ENCODE peak calls at places on chromosomes 13 and 19, in seven cellular contexts. One of them, this sample, is unnamed.

GRCh38 chr13:97043302-97043701 is 49.0 kb upstream of the OXGR1 start:
- DNase-seq in GM23338: no peak
- DNase-seq in transverse colon: no peak
- DNase-seq in upper lobe of left lung: no peak
- DNase-seq in stomach: no peak
- DNase-seq in HCT116: no peak
- DNase-seq in HL-60: no peak
- DNase-seq in this sample: no peak

GRCh38 chr13:27341616-27342015 is 71.0 kb downstream of the RASL11A start:
- DNase-seq in HL-60: no peak
- DNase-seq in stomach: no peak
- DNase-seq in GM23338: peak
- DNase-seq in transverse colon: no peak
- DNase-seq in upper lobe of left lung: no peak
- DNase-seq in HCT116: no peak
- DNase-seq in this sample: no peak

GRCh38 chr13:103525530-103525929 is 459.3 kb upstream of the SLC10A2 start:
- DNase-seq in HCT116: no peak
- DNase-seq in stomach: no peak
- DNase-seq in HL-60: no peak
- DNase-seq in GM23338: no peak
- DNase-seq in upper lobe of left lung: no peak
- DNase-seq in transverse colon: no peak
- DNase-seq in this sample: no peak

GRCh38 chr13:111049791-111050538 is 65.1 kb upstream of the ARHGEF7 start:
- DNase-seq in upper lobe of left lung: no peak
- DNase-seq in GM23338: peak
- DNase-seq in HL-60: no peak
- DNase-seq in stomach: peak
- DNase-seq in HCT116: no peak
- DNase-seq in transverse colon: no peak
- DNase-seq in this sample: no peak

GRCh38 chr13:30466358-30466714 is 600 bp upstream of the HMGB1 start:
- DNase-seq in GM23338: peak
- DNase-seq in HCT116: no peak
- DNase-seq in upper lobe of left lung: no peak
- DNase-seq in HL-60: no peak
- DNase-seq in stomach: no peak
- DNase-seq in transverse colon: no peak
- DNase-seq in this sample: no peak

GRCh38 chr13:109783815-109784589 is 2.4 kb downstream of the IRS2 start:
- DNase-seq in upper lobe of left lung: no peak
- DNase-seq in HCT116: no peak
- DNase-seq in transverse colon: no peak
- DNase-seq in HL-60: no peak
- DNase-seq in GM23338: peak
- DNase-seq in stomach: no peak
- DNase-seq in this sample: no peak

GRCh38 chr13:73336789-73337188 is 278.0 kb downstream of the KLF5 start:
- DNase-seq in stomach: peak
- DNase-seq in HCT116: no peak
- DNase-seq in HL-60: no peak
- DNase-seq in transverse colon: no peak
- DNase-seq in GM23338: peak
- DNase-seq in upper lobe of left lung: no peak
- DNase-seq in this sample: no peak

GRCh38 chr19:4403005-4403761 is 743 bp downstream of the CHAF1A start:
- DNase-seq in GM23338: peak
- DNase-seq in HCT116: no peak
- DNase-seq in HL-60: no peak
- DNase-seq in upper lobe of left lung: no peak
- DNase-seq in transverse colon: no peak
- DNase-seq in stomach: no peak
- DNase-seq in this sample: no peak

GRCh38 chr13:91544723-91545122 is 146.3 kb downstream of the GPC5 start:
- DNase-seq in stomach: no peak
- DNase-seq in GM23338: peak
- DNase-seq in transverse colon: no peak
- DNase-seq in upper lobe of left lung: no peak
- DNase-seq in HCT116: no peak
- DNase-seq in HL-60: peak
- DNase-seq in this sample: no peak

GRCh38 chr19:5078666-5079409 is 109.9 kb downstream of the KDM4B start:
- DNase-seq in HCT116: no peak
- DNase-seq in GM23338: no peak
- DNase-seq in upper lobe of left lung: no peak
- DNase-seq in HL-60: no peak
- DNase-seq in transverse colon: no peak
- DNase-seq in stomach: no peak
- DNase-seq in this sample: no peak

GRCh38 chr19:18049390-18049789 is 37.3 kb downstream of the IL12RB1 start:
- DNase-seq in GM23338: no peak
- DNase-seq in transverse colon: peak
- DNase-seq in upper lobe of left lung: peak
- DNase-seq in HL-60: no peak
- DNase-seq in stomach: peak
- DNase-seq in HCT116: no peak
- DNase-seq in this sample: peak

GRCh38 chr13:93963266-93964131 is 516.0 kb downstream of the DCT start:
- DNase-seq in GM23338: no peak
- DNase-seq in HL-60: no peak
- DNase-seq in upper lobe of left lung: no peak
- DNase-seq in transverse colon: no peak
- DNase-seq in stomach: no peak
- DNase-seq in HCT116: no peak
- DNase-seq in this sample: no peak

GRCh38 chr19:35856546-35857149 is at the start of gene KIRREL2:
- DNase-seq in stomach: no peak
- DNase-seq in transverse colon: no peak
- DNase-seq in upper lobe of left lung: no peak
- DNase-seq in HCT116: no peak
- DNase-seq in HL-60: no peak
- DNase-seq in GM23338: peak
- DNase-seq in this sample: no peak

GRCh38 chr19:4497770-4498389 is 20.4 kb downstream of the PLIN4 start:
- DNase-seq in HL-60: no peak
- DNase-seq in transverse colon: no peak
- DNase-seq in GM23338: no peak
- DNase-seq in stomach: no peak
- DNase-seq in upper lobe of left lung: no peak
- DNase-seq in HCT116: no peak
- DNase-seq in this sample: no peak

GRCh38 chr13:102461302-102461701 is 59.5 kb upstream of the FGF14 start:
- DNase-seq in upper lobe of left lung: no peak
- DNase-seq in stomach: no peak
- DNase-seq in transverse colon: no peak
- DNase-seq in HCT116: no peak
- DNase-seq in HL-60: no peak
- DNase-seq in GM23338: no peak
- DNase-seq in this sample: no peak

GRCh38 chr19:35442091-35442490 is 6.0 kb upstream of the FFAR2 start:
- DNase-seq in HCT116: no peak
- DNase-seq in upper lobe of left lung: peak
- DNase-seq in stomach: no peak
- DNase-seq in transverse colon: no peak
- DNase-seq in HL-60: peak
- DNase-seq in GM23338: no peak
- DNase-seq in this sample: no peak

GRCh38 chr13:21242236-21242635 is 65.8 kb downstream of the MRPL57 start:
- DNase-seq in stomach: no peak
- DNase-seq in HCT116: peak
- DNase-seq in upper lobe of left lung: no peak
- DNase-seq in HL-60: no peak
- DNase-seq in transverse colon: no peak
- DNase-seq in GM23338: peak
- DNase-seq in this sample: no peak

GRCh38 chr13:50916701-50917184 is 7.2 kb downstream of the RNASEH2B start:
- DNase-seq in GM23338: no peak
- DNase-seq in stomach: no peak
- DNase-seq in transverse colon: no peak
- DNase-seq in HL-60: peak
- DNase-seq in upper lobe of left lung: peak
- DNase-seq in HCT116: no peak
- DNase-seq in this sample: no peak

GRCh38 chr13:88085036-88085435 is 413.9 kb downstream of the SLITRK5 start:
- DNase-seq in transverse colon: no peak
- DNase-seq in HL-60: no peak
- DNase-seq in GM23338: no peak
- DNase-seq in upper lobe of left lung: no peak
- DNase-seq in HCT116: no peak
- DNase-seq in stomach: no peak
- DNase-seq in this sample: no peak

GRCh38 chr13:21111546-21111945 is 50.2 kb upstream of the LATS2 start:
- DNase-seq in GM23338: no peak
- DNase-seq in upper lobe of left lung: no peak
- DNase-seq in stomach: no peak
- DNase-seq in transverse colon: no peak
- DNase-seq in HL-60: no peak
- DNase-seq in HCT116: no peak
- DNase-seq in this sample: no peak

GRCh38 chr19:15292847-15293582 is 39.3 kb downstream of the BRD4 start:
- DNase-seq in transverse colon: no peak
- DNase-seq in upper lobe of left lung: no peak
- DNase-seq in stomach: no peak
- DNase-seq in GM23338: no peak
- DNase-seq in HL-60: no peak
- DNase-seq in HCT116: no peak
- DNase-seq in this sample: no peak

GRCh38 chr19:34519602-34520001 is 38.0 kb downstream of the WTIP start:
- DNase-seq in GM23338: no peak
- DNase-seq in transverse colon: no peak
- DNase-seq in HL-60: no peak
- DNase-seq in HCT116: no peak
- DNase-seq in upper lobe of left lung: no peak
- DNase-seq in stomach: no peak
- DNase-seq in this sample: no peak

GRCh38 chr19:30719189-30719990 is 347.2 kb downstream of the ZNF536 start:
- DNase-seq in upper lobe of left lung: peak
- DNase-seq in stomach: peak
- DNase-seq in HL-60: no peak
- DNase-seq in GM23338: peak
- DNase-seq in HCT116: no peak
- DNase-seq in transverse colon: peak
- DNase-seq in this sample: no peak

GRCh38 chr13:98468929-98469328 is 108.0 kb downstream of the STK24 start:
- DNase-seq in GM23338: no peak
- DNase-seq in stomach: no peak
- DNase-seq in HL-60: no peak
- DNase-seq in upper lobe of left lung: no peak
- DNase-seq in HCT116: no peak
- DNase-seq in transverse colon: no peak
- DNase-seq in this sample: no peak

GRCh38 chr13:98467263-98467985 is 109.5 kb downstream of the STK24 start:
- DNase-seq in upper lobe of left lung: no peak
- DNase-seq in HL-60: no peak
- DNase-seq in stomach: no peak
- DNase-seq in GM23338: no peak
- DNase-seq in transverse colon: no peak
- DNase-seq in HCT116: no peak
- DNase-seq in this sample: no peak

GRCh38 chr13:98468352-98468751 is 108.6 kb downstream of the STK24 start:
- DNase-seq in transverse colon: no peak
- DNase-seq in upper lobe of left lung: no peak
- DNase-seq in stomach: no peak
- DNase-seq in GM23338: no peak
- DNase-seq in HCT116: no peak
- DNase-seq in HL-60: no peak
- DNase-seq in this sample: no peak

GRCh38 chr13:98462946-98463345 is 114.0 kb downstream of the STK24 start:
- DNase-seq in HL-60: no peak
- DNase-seq in stomach: no peak
- DNase-seq in HCT116: no peak
- DNase-seq in upper lobe of left lung: no peak
- DNase-seq in transverse colon: no peak
- DNase-seq in GM23338: no peak
- DNase-seq in this sample: no peak

GRCh38 chr13:98466634-98467236 is 110.2 kb downstream of the STK24 start:
- DNase-seq in stomach: no peak
- DNase-seq in GM23338: peak
- DNase-seq in upper lobe of left lung: no peak
- DNase-seq in HCT116: no peak
- DNase-seq in HL-60: no peak
- DNase-seq in transverse colon: peak
- DNase-seq in this sample: no peak
- TF ChIP-seq CTCF in stomach: no peak
- TF ChIP-seq CTCF in GM23338: peak
- TF ChIP-seq CTCF in upper lobe of left lung: peak
- TF ChIP-seq CTCF in HCT116: peak
- TF ChIP-seq CTCF in HL-60: peak
- TF ChIP-seq CTCF in transverse colon: peak
- TF ChIP-seq CTCF in this sample: no peak

GRCh38 chr19:50569023-50569697 is 925 bp upstream of the LRRC4B start:
- DNase-seq in upper lobe of left lung: no peak
- DNase-seq in HCT116: no peak
- DNase-seq in GM23338: no peak
- DNase-seq in stomach: no peak
- DNase-seq in HL-60: no peak
- DNase-seq in transverse colon: no peak
- DNase-seq in this sample: no peak
- TF ChIP-seq POLR2AphosphoS5 in upper lobe of left lung: no peak
- TF ChIP-seq POLR2AphosphoS5 in HCT116: no peak
- TF ChIP-seq POLR2AphosphoS5 in GM23338: no peak
- TF ChIP-seq POLR2AphosphoS5 in stomach: no peak
- TF ChIP-seq POLR2AphosphoS5 in HL-60: no peak
- TF ChIP-seq POLR2AphosphoS5 in transverse colon: no peak
- TF ChIP-seq POLR2AphosphoS5 in this sample: no peak

GRCh38 chr19:11361771-11362731 is 6.8 kb downstream of the PLPPR2 start:
- DNase-seq in transverse colon: no peak
- DNase-seq in GM23338: peak
- DNase-seq in HCT116: no peak
- DNase-seq in HL-60: no peak
- DNase-seq in stomach: no peak
- DNase-seq in upper lobe of left lung: no peak
- DNase-seq in this sample: no peak
- H3K4me3 ChIP-seq in transverse colon: no peak
- H3K4me3 ChIP-seq in GM23338: peak
- H3K4me3 ChIP-seq in HCT116: no peak
- H3K4me3 ChIP-seq in HL-60: no peak
- H3K4me3 ChIP-seq in stomach: no peak
- H3K4me3 ChIP-seq in upper lobe of left lung: no peak
- H3K4me3 ChIP-seq in this sample: no peak

DNA sequence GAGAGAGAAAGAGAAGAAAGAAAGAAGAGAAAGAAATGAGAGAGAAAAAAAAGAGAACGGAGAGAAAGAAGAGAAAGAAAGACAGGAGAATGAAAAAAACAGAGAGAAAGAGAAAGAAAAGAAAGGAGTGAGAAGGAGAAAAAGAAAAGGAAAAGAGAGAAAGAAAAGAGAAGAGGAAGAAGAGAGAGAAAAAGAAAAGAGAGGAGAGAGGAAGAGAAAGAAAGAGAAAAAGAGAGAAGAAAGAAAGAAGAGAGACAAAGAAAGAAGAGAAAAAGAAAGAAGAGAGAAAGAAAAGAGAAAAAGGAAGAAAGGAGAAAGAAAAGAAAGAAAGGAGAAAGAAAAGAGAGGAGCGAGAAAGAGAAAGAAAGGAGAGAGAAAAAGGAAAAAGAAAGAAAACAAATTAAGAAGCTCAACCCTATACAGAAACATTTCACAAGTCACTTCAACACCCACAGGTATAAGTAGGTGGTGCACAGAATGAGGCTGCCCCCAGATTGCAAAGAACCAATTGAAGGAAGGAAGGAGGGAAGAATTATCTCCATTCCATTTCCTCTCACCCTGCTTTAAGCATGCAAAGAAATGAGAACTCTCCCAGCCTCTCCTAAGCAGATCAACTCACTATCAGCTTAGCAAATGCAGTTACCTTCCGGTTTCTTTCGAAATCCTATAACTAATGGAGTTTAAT is 98.8 kb upstream of the CACNA1A start:
- DNase-seq in GM23338: peak
- DNase-seq in stomach: no peak
- DNase-seq in HCT116: no peak
- DNase-seq in transverse colon: no peak
- DNase-seq in upper lobe of left lung: no peak
- DNase-seq in HL-60: no peak
- DNase-seq in this sample: no peak
- TF ChIP-seq CTCF in GM23338: no peak
- TF ChIP-seq CTCF in stomach: no peak
- TF ChIP-seq CTCF in HCT116: no peak
- TF ChIP-seq CTCF in transverse colon: no peak
- TF ChIP-seq CTCF in upper lobe of left lung: no peak
- TF ChIP-seq CTCF in HL-60: no peak
- TF ChIP-seq CTCF in this sample: no peak

This sample was measured in breast epithelium.